ENCODE peak calls at places on chromosomes 13 and 19, in eight cellular contexts. Z, X, A, D, J, F, K and Q are unnamed samples.

GRCh38 chr19:41030651-41031050 is 39.6 kb downstream of the CYP2B6 start:
- DNase-seq in K (no peak), A (no peak), J (no peak), Z (no peak), X (no peak), D (no peak), F (no peak), Q (no peak)

GRCh38 chr19:14434157-14434501 is 1.0 kb downstream of the PKN1 start:
- DNase-seq in F (peak), J (no peak), X (no peak), A (no peak), K (peak), Z (no peak), D (no peak), Q (no peak)

GRCh38 chr13:19957320-19958118 is 1.0 kb upstream of the ZMYM2 start:
- DNase-seq in D (peak), F (peak), A (peak), K (no peak), Z (peak), J (no peak), X (no peak), Q (peak)

GRCh38 chr13:74128171-74128767 is 5.9 kb downstream of the KLF12 start:
- DNase-seq in F (no peak), Z (no peak), D (no peak), K (peak), J (no peak), A (no peak), X (no peak), Q (no peak)

GRCh38 chr13:23679214-23679613 is 109.0 kb downstream of the TNFRSF19 start:
- DNase-seq in K (peak), X (no peak), D (no peak), Z (no peak), A (no peak), F (no peak), J (no peak), Q (no peak)

GRCh38 chr19:17829855-17830566 is 8.7 kb upstream of the INSL3 start:
- DNase-seq in F (peak), K (no peak), D (peak), X (no peak), A (no peak), J (no peak), Z (peak), Q (no peak)

GRCh38 chr13:59542303-59542702 is 621.4 kb downstream of the DIAPH3 start:
- DNase-seq in Z (no peak), A (no peak), X (no peak), K (no peak), F (no peak), D (no peak), J (no peak), Q (no peak)

GRCh38 chr13:67277581-67277980 is 47.4 kb upstream of the PCDH9 start:
- DNase-seq in A (no peak), F (no peak), K (no peak), X (no peak), J (no peak), D (no peak), Z (no peak), Q (no peak)

GRCh38 chr19:12365094-12365371 is 450 bp downstream of the ZNF442 start:
- DNase-seq in Z (no peak), X (peak), D (peak), F (peak), A (no peak), K (no peak), J (no peak), Q (no peak)

GRCh38 chr19:12664406-12665280 is 1.9 kb downstream of the MAN2B1 start:
- DNase-seq in F (no peak), D (no peak), J (no peak), A (no peak), X (no peak), K (no peak), Z (no peak), Q (no peak)

GRCh38 chr19:4115050-4115817 is 8.7 kb downstream of the MAP2K2 start:
- DNase-seq in D (no peak), X (no peak), Z (peak), K (no peak), J (no peak), A (no peak), F (no peak), Q (no peak)

GRCh38 chr19:4034048-4035017 is 26.8 kb downstream of the PIAS4 start:
- DNase-seq in J (no peak), F (no peak), A (no peak), D (no peak), Z (peak), X (no peak), K (no peak), Q (no peak)

GRCh38 chr19:45972081-45972943 is 1.4 kb downstream of the NOVA2 start:
- DNase-seq in J (no peak), K (no peak), X (no peak), A (no peak), Z (peak), D (no peak), F (no peak), Q (no peak)

GRCh38 chr13:77535448-77535847 is at the start of gene SCEL:
- DNase-seq in Z (no peak), K (peak), J (no peak), D (no peak), F (no peak), X (no peak), A (no peak), Q (no peak)

GRCh38 chr19:35357867-35358573 is at the start of gene FFAR3:
- DNase-seq in F (peak), K (no peak), Z (no peak), A (no peak), X (no peak), J (no peak), D (peak), Q (no peak)

GRCh38 chr13:52846567-52847321 is 1.7 kb downstream of the PCDH8 start:
- DNase-seq in A (no peak), F (peak), K (no peak), D (no peak), J (no peak), Z (peak), X (no peak), Q (no peak)

GRCh38 chr19:8240274-8241229 is 31.4 kb downstream of the CERS4 start:
- DNase-seq in A (peak), F (peak), Z (peak), X (peak), J (peak), D (peak), K (peak), Q (peak)

GRCh38 chr19:38655148-38655824 is 7.8 kb downstream of the ACTN4 start:
- DNase-seq in D (no peak), F (no peak), K (no peak), A (no peak), J (no peak), Z (no peak), X (no peak), Q (no peak)

GRCh38 chr19:58265100-58265499 is 13.7 kb upstream of the ZNF8 start:
- DNase-seq in K (no peak), D (no peak), Z (no peak), A (no peak), J (no peak), F (no peak), X (no peak), Q (no peak)

GRCh38 chr13:99322297-99323103 is 15.3 kb upstream of the GPR183 start:
- DNase-seq in J (no peak), X (peak), D (no peak), K (peak), Z (no peak), A (no peak), F (no peak), Q (no peak)

GRCh38 chr19:57947088-57947418 is 453 bp downstream of the ZNF256 start:
- DNase-seq in J (no peak), K (no peak), D (no peak), A (no peak), F (no peak), X (no peak), Z (no peak), Q (no peak)

GRCh38 chr13:43242040-43242439 is 218.7 kb downstream of the DNAJC15 start:
- DNase-seq in A (no peak), X (no peak), J (no peak), Z (no peak), K (no peak), F (no peak), D (no peak), Q (no peak)

GRCh38 chr13:73138276-73138950 is 79.6 kb downstream of the KLF5 start:
- DNase-seq in F (peak), A (no peak), Z (no peak), D (no peak), J (no peak), K (no peak), X (peak), Q (no peak)

GRCh38 chr19:8253678-8254077 is 44.5 kb downstream of the CERS4 start:
- DNase-seq in D (no peak), X (no peak), A (no peak), K (no peak), J (no peak), F (no peak), Z (no peak), Q (no peak)

GRCh38 chr13:19150712-19151228 is 30.9 kb downstream of the TUBA3C start:
- DNase-seq in K (no peak), A (no peak), J (no peak), X (no peak), D (no peak), Z (no peak), F (no peak), Q (no peak)

GRCh38 chr13:36819064-36819810 is at the start of gene RFXAP:
- DNase-seq in X (peak), K (peak), F (peak), D (peak), A (peak), Z (peak), J (no peak), Q (peak)

GRCh38 chr19:1400281-1401137 is 833 bp downstream of the GAMT start:
- DNase-seq in D (no peak), J (no peak), A (no peak), Z (peak), K (peak), X (no peak), F (peak), Q (no peak)

GRCh38 chr19:17304386-17305047 is 1.2 kb upstream of the MRPL34 start:
- DNase-seq in X (no peak), J (no peak), A (no peak), K (no peak), D (no peak), Z (no peak), F (no peak), Q (no peak)

GRCh38 chr19:32708457-32708856 is 11.1 kb upstream of the TDRD12 start:
- DNase-seq in A (no peak), Z (no peak), J (no peak), F (no peak), D (no peak), X (no peak), K (no peak), Q (no peak)

GRCh38 chr19:36898422-36898821 is 17.7 kb downstream of the ZNF829 start:
- DNase-seq in D (no peak), F (no peak), K (no peak), A (no peak), J (no peak), Z (no peak), X (no peak), Q (no peak)

GRCh38 chr19:12946092-12946845 is 607 bp downstream of the RAD23A start:
- DNase-seq in F (peak), A (no peak), K (peak), X (peak), J (no peak), Z (no peak), D (peak), Q (no peak)

GRCh38 chr19:32675720-32676185 is at the start of gene RGS9BP:
- DNase-seq in A (no peak), K (peak), D (peak), X (peak), Z (peak), J (no peak), F (peak), Q (peak)

GRCh38 chr19:12796146-12797071 is 5.1 kb downstream of the JUNB start:
- DNase-seq in K (peak), X (no peak), J (no peak), Z (peak), A (no peak), F (peak), D (peak), Q (no peak)

GRCh38 chr19:53158119-53158656 is 665 bp downstream of the ZNF347 start:
- DNase-seq in K (no peak), X (no peak), D (peak), A (no peak), J (no peak), Z (peak), F (peak), Q (no peak)